ENCODE peak calls at places on chromosomes 4 and X, in seven cellular contexts. L is GM12891, D is HepG2, U is SK-N-SH, M is GM12878, I is K562, G is H1. X is an unnamed sample.

GRCh38 chr4:13559414-13559813 is 15.1 kb upstream of the NKX3-2 start:
- DNase-seq in L (no peak), U (no peak), M (no peak), I (no peak), D (no peak), G (no peak), X (no peak)

GRCh38 chr4:48653217-48654014 is 126.7 kb downstream of the FRYL start:
- DNase-seq in D (no peak), G (no peak), L (no peak), M (no peak), U (peak; percentile 30), I (no peak), X (no peak)

GRCh38 chrX:151901821-151902220 is 10.9 kb upstream of the MAGEA4 start:
- DNase-seq in L (no peak), U (no peak), D (no peak), M (no peak), G (no peak), I (no peak), X (no peak)

GRCh38 chr4:131411393-131411792 is 1737.7 kb upstream of the PCDH10 start:
- DNase-seq in U (no peak), D (no peak), L (no peak), M (no peak), I (no peak), G (no peak), X (no peak)

GRCh38 chr4:35925806-35926205 is 318.5 kb downstream of the ARAP2 start:
- DNase-seq in U (no peak), L (no peak), M (no peak), I (no peak), D (no peak), G (no peak), X (no peak)

GRCh38 chrX:74242484-74243138 is 61.4 kb upstream of the ZCCHC13 start:
- DNase-seq in I (no peak), D (peak; percentile 76), M (no peak), U (no peak), L (no peak), G (no peak), X (no peak)

GRCh38 chr4:71765349-71765748 is 18.5 kb downstream of the GC start:
- DNase-seq in M (no peak), L (no peak), D (no peak), G (no peak), I (no peak), U (no peak), X (no peak)

GRCh38 chrX:69096963-69097362 is 68.3 kb downstream of the PJA1 start:
- DNase-seq in M (no peak), L (no peak), U (peak; percentile 45), G (no peak), I (no peak), D (no peak), X (no peak)

GRCh38 chr4:102525099-102525498 is 23.9 kb downstream of the NFKB1 start:
- DNase-seq in D (no peak), U (no peak), L (no peak), M (no peak), G (no peak), I (no peak), X (no peak)

GRCh38 chr4:38523524-38524448 is 140.2 kb upstream of the KLF3 start:
- DNase-seq in M (peak; percentile 82), D (no peak), L (no peak), G (no peak), U (no peak), I (peak; percentile 55), X (peak; percentile 55)

GRCh38 chr4:10582059-10582686 is 102.4 kb downstream of the CLNK start:
- DNase-seq in M (no peak), L (no peak), U (peak; percentile 27), I (peak; percentile 57), G (no peak), D (peak; percentile 12), X (no peak)

GRCh38 chr4:177339794-177340374 is 30.2 kb downstream of the NEIL3 start:
- DNase-seq in L (no peak), G (no peak), U (peak; percentile 45), I (no peak), M (peak; percentile 4), D (peak; percentile 29), X (no peak)

GRCh38 chr4:53658029-53658428 is 66.7 kb upstream of the LNX1 start:
- DNase-seq in U (no peak), I (no peak), D (no peak), L (no peak), G (no peak), M (no peak), X (no peak)

GRCh38 chr4:78002260-78002659 is 54.9 kb upstream of the FRAS1 start:
- DNase-seq in D (peak; percentile 63), U (no peak), L (no peak), I (no peak), G (no peak), M (no peak), X (no peak)

DNA sequence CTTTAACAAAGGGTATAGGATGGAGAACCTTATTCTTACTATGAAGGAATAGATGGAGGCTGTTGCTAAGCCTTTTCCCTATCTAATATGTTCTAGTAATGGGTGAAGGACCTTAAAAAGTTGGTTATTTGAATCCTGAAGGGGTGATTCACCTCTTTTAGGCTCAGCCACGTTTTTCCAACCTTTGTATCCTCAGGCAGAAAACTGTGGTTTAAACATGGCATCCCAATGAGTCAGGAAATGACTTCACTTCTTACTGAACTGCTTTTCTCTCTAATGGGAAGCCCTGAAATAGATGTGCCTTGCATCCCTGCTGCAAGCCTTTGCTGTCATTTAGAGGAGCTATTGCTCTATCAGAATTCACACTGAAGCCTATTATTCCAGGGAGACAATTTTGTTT is 191.0 kb upstream of the ARX start:
- DNase-seq in U (no peak), G (no peak), L (no peak), M (no peak), I (no peak), D (no peak), X (no peak)
- TF ChIP-seq TAF1 in U (no peak), G (no peak), L (no peak), M (no peak), I (no peak), D (no peak), X (no peak)

GRCh38 chr4:154564311-154564710 is 1.5 kb downstream of the FGB start:
- DNase-seq in M (no peak), D (no peak), L (no peak), G (no peak), U (no peak), I (no peak), X (no peak)

GRCh38 chr4:154559931-154560801 is 2.6 kb upstream of the FGB start:
- DNase-seq in U (no peak), I (no peak), D (peak; percentile 96), M (no peak), L (no peak), G (no peak), X (no peak)

GRCh38 chr4:154562697-154563254 is at the start of gene FGB:
- DNase-seq in U (no peak), M (no peak), D (no peak), I (no peak), L (no peak), G (no peak), X (no peak)

GRCh38 chr4:154560824-154561231 is 2.0 kb upstream of the FGB start:
- DNase-seq in G (no peak), D (peak; percentile 90), I (no peak), L (no peak), U (no peak), M (no peak), X (no peak)

GRCh38 chr4:154559141-154559841 is 3.5 kb upstream of the FGB start:
- DNase-seq in G (no peak), M (no peak), U (peak; percentile 23), D (peak; percentile 87), L (peak; percentile 2), I (peak; percentile 48), X (peak; percentile 0)
- TF ChIP-seq TAF1 in G (no peak), M (no peak), U (no peak), D (no peak), L (no peak), I (no peak), X (no peak)

GRCh38 chr4:142845293-142846070 is 619 bp downstream of the INPP4B start:
- DNase-seq in U (peak; percentile 44), G (peak; percentile 67), D (no peak), I (no peak), M (no peak), L (no peak), X (no peak)

GRCh38 chr4:142838781-142839180 is 7.3 kb downstream of the INPP4B start:
- DNase-seq in G (no peak), M (no peak), L (no peak), D (no peak), I (no peak), U (no peak), X (no peak)

GRCh38 chr4:142844782-142845181 is 1.3 kb downstream of the INPP4B start:
- DNase-seq in U (no peak), I (no peak), L (no peak), G (no peak), D (no peak), M (no peak), X (no peak)

GRCh38 chr4:142846105-142846728 is at the start of gene INPP4B:
- DNase-seq in L (no peak), G (no peak), U (peak; percentile 77), I (no peak), M (no peak), D (no peak), X (no peak)

DNA sequence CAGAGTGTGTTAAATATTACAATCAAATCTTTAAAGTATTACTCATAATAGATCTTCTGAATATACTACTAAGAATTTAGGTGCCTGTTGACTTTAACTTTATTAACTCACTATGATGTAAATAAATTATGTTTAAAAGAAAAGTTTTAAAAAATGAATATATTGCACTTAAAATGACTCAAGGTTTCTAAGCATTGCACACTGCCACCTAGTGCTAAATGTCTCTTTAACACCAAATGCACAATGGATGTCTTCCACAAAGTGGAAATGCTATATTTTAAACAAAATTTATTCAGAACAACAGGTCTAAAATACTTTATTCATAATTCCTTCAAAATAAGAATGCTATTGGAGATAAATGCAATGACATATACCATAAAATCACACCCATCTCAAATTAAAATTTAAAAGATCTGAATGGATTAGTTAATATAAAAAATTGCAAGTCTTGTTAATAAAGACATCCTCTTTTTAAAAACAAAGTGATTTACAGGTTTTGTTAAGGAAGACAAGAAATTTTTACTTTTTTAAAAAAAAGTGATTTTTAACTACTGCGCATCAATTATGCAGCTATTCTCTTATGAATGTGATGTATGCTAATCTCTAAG is 5.5 kb downstream of the INPP4B start:
- DNase-seq in L (no peak), D (peak; percentile 3), I (no peak), M (no peak), U (peak; percentile 21), G (no peak), X (no peak)
- TF ChIP-seq TAF1 in L (no peak), D (no peak), I (no peak), M (no peak), U (no peak), G (no peak), X (no peak)

DNA sequence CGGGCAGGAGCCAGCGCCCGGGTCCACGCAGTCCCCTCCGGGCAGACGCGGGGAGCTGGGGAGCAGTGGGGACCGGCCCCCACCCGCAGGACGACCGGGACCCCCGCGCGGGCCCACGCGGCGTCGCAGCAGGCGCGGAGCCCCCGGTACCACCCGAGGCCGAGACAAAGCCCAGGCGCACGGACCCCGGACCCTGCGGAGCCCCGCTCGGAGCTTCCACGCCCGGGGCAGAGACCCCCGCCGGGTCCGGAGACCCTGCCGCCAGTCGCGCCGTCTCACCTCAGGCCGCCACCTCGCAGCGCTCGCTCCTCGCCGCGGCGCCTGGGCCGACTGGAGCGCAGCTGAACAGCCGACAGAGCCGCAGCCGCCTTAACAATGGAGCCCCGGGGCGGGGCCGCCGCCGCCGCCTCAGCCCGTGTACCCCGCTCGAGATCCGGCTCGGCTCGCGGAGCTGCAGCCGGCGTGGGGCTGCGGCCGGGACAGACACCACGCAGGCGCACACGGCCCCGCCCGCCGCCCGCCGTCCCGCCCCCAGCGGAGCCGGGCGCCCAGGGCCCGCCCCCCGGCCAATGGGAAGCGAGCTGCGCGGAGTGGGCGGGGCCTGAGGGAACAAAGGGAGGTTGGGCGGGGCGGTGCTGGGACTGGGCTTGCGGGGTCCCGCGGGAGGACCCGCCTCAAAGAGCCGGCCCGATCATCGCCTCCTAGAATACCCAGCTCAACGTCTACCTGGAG is at the start of gene AFAP1:
- DNase-seq in L (peak; percentile 97), U (peak; percentile 99), G (peak; percentile 97), I (peak; percentile 99), D (peak; percentile 66), M (no peak), X (peak; percentile 94)
- TF ChIP-seq TAF1 in L (no peak), U (peak; percentile 88), G (peak; percentile 66), I (no peak), D (no peak), M (no peak), X (no peak)